ENCODE peak calls at places on chromosomes 16 and 17, in seven cellular contexts. One of them, this sample, is unnamed.

GRCh38 chr17:62800580-62800979 is 7.5 kb downstream of the MARCHF10 start:
- DNase-seq in CD8-positive, alpha-beta T cell: no peak
- DNase-seq in HCT116: no peak
- DNase-seq in AG04450: no peak
- DNase-seq in testis: no peak
- DNase-seq in mesothelial cell of epicardium: no peak
- DNase-seq in heart right ventricle: no peak
- DNase-seq in this sample: no peak

GRCh38 chr17:66416207-66416940 is 114.0 kb downstream of the PRKCA start:
- DNase-seq in CD8-positive, alpha-beta T cell: no peak
- DNase-seq in HCT116: no peak
- DNase-seq in AG04450: no peak
- DNase-seq in testis: no peak
- DNase-seq in mesothelial cell of epicardium: no peak
- DNase-seq in heart right ventricle: no peak
- DNase-seq in this sample: no peak

GRCh38 chr17:58120195-58120822 is 27.9 kb upstream of the OR4D1 start:
- DNase-seq in CD8-positive, alpha-beta T cell: no peak
- DNase-seq in HCT116: peak; percentile 33
- DNase-seq in AG04450: peak; percentile 18
- DNase-seq in testis: peak; percentile 77
- DNase-seq in mesothelial cell of epicardium: peak; percentile 60
- DNase-seq in heart right ventricle: peak; percentile 53
- DNase-seq in this sample: no peak

GRCh38 chr17:38562215-38562569 is 43.6 kb downstream of the SRCIN1 start:
- DNase-seq in CD8-positive, alpha-beta T cell: no peak
- DNase-seq in HCT116: no peak
- DNase-seq in AG04450: no peak
- DNase-seq in testis: no peak
- DNase-seq in mesothelial cell of epicardium: no peak
- DNase-seq in heart right ventricle: no peak
- DNase-seq in this sample: no peak

GRCh38 chr17:80482058-80482318 is 5.6 kb upstream of the NPTX1 start:
- DNase-seq in CD8-positive, alpha-beta T cell: no peak
- DNase-seq in HCT116: no peak
- DNase-seq in AG04450: no peak
- DNase-seq in testis: no peak
- DNase-seq in mesothelial cell of epicardium: no peak
- DNase-seq in heart right ventricle: no peak
- DNase-seq in this sample: no peak

GRCh38 chr16:65572156-65572555 is 450.3 kb upstream of the CDH11 start:
- DNase-seq in CD8-positive, alpha-beta T cell: no peak
- DNase-seq in HCT116: no peak
- DNase-seq in AG04450: no peak
- DNase-seq in testis: no peak
- DNase-seq in mesothelial cell of epicardium: no peak
- DNase-seq in heart right ventricle: no peak
- DNase-seq in this sample: no peak

GRCh38 chr17:39100530-39100929 is 50.9 kb downstream of the PLXDC1 start:
- DNase-seq in CD8-positive, alpha-beta T cell: no peak
- DNase-seq in HCT116: no peak
- DNase-seq in AG04450: no peak
- DNase-seq in testis: no peak
- DNase-seq in mesothelial cell of epicardium: no peak
- DNase-seq in heart right ventricle: no peak
- DNase-seq in this sample: no peak

GRCh38 chr17:21042434-21043295 is at the start of gene USP22:
- DNase-seq in CD8-positive, alpha-beta T cell: no peak
- DNase-seq in HCT116: no peak
- DNase-seq in AG04450: no peak
- DNase-seq in testis: no peak
- DNase-seq in mesothelial cell of epicardium: peak; percentile 96
- DNase-seq in heart right ventricle: no peak
- DNase-seq in this sample: peak; percentile 88

GRCh38 chr17:58335779-58336455 is 7.3 kb upstream of the TSPOAP1 start:
- DNase-seq in CD8-positive, alpha-beta T cell: no peak
- DNase-seq in HCT116: no peak
- DNase-seq in AG04450: no peak
- DNase-seq in testis: no peak
- DNase-seq in mesothelial cell of epicardium: no peak
- DNase-seq in heart right ventricle: no peak
- DNase-seq in this sample: peak; percentile 60

GRCh38 chr17:31310877-31311276 is 3.0 kb downstream of the EVI2B start:
- DNase-seq in CD8-positive, alpha-beta T cell: no peak
- DNase-seq in HCT116: no peak
- DNase-seq in AG04450: no peak
- DNase-seq in testis: no peak
- DNase-seq in mesothelial cell of epicardium: no peak
- DNase-seq in heart right ventricle: no peak
- DNase-seq in this sample: no peak

GRCh38 chr17:30476726-30477082 is 504 bp upstream of the GOSR1 start:
- DNase-seq in CD8-positive, alpha-beta T cell: no peak
- DNase-seq in HCT116: no peak
- DNase-seq in AG04450: no peak
- DNase-seq in testis: peak; percentile 28
- DNase-seq in mesothelial cell of epicardium: no peak
- DNase-seq in heart right ventricle: no peak
- DNase-seq in this sample: no peak

GRCh38 chr17:75821552-75821951 is 22.7 kb downstream of the UNC13D start:
- DNase-seq in CD8-positive, alpha-beta T cell: no peak
- DNase-seq in HCT116: no peak
- DNase-seq in AG04450: no peak
- DNase-seq in testis: no peak
- DNase-seq in mesothelial cell of epicardium: no peak
- DNase-seq in heart right ventricle: no peak
- DNase-seq in this sample: no peak

GRCh38 chr17:17411692-17412091 is 65.1 kb upstream of the MED9 start:
- DNase-seq in CD8-positive, alpha-beta T cell: no peak
- DNase-seq in HCT116: no peak
- DNase-seq in AG04450: no peak
- DNase-seq in testis: no peak
- DNase-seq in mesothelial cell of epicardium: no peak
- DNase-seq in heart right ventricle: no peak
- DNase-seq in this sample: no peak

GRCh38 chr17:32382526-32383223 is 32.7 kb downstream of the ZNF207 start:
- DNase-seq in CD8-positive, alpha-beta T cell: no peak
- DNase-seq in HCT116: no peak
- DNase-seq in AG04450: no peak
- DNase-seq in testis: no peak
- DNase-seq in mesothelial cell of epicardium: no peak
- DNase-seq in heart right ventricle: no peak
- DNase-seq in this sample: no peak

GRCh38 chr16:22274916-22275315 is 22.3 kb upstream of the POLR3E start:
- DNase-seq in CD8-positive, alpha-beta T cell: no peak
- DNase-seq in HCT116: no peak
- DNase-seq in AG04450: no peak
- DNase-seq in testis: no peak
- DNase-seq in mesothelial cell of epicardium: no peak
- DNase-seq in heart right ventricle: no peak
- DNase-seq in this sample: no peak

GRCh38 chr16:2987854-2988253 is 7.6 kb upstream of the PKMYT1 start:
- DNase-seq in CD8-positive, alpha-beta T cell: no peak
- DNase-seq in HCT116: no peak
- DNase-seq in AG04450: no peak
- DNase-seq in testis: no peak
- DNase-seq in mesothelial cell of epicardium: no peak
- DNase-seq in heart right ventricle: no peak
- DNase-seq in this sample: no peak
- TF ChIP-seq CTCF in CD8-positive, alpha-beta T cell: no peak
- TF ChIP-seq CTCF in HCT116: no peak
- TF ChIP-seq CTCF in AG04450: no peak
- TF ChIP-seq CTCF in testis: no peak
- TF ChIP-seq CTCF in mesothelial cell of epicardium: no peak
- TF ChIP-seq CTCF in heart right ventricle: no peak
- TF ChIP-seq CTCF in this sample: no peak

DNA sequence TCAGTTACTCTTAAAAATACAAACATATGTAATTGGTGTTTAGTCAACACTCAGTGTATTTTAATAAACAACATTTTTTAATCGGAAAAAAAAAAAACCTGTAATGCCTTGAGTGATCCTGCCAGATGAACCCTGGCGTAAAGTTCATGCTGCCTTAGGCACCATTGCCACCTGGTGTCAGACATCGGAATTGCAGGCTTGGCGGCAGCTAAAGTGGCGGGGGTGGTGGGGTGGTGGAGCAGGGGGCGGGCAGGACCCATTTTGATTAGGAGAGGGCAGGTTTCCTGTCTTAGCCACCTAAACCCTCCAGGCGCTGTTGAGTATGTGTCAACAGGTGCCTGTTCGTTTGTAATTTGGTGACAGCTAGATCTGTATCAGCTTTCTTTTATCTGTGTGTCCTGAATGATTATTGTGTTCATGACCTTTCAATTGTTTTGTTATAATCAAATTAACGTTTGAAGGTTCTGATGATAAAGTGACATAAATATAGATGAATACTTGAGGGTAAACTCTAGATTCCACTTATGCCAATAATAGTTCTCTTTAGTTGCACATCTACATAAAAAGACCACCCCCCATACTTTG is 588.7 kb downstream of the CDH13 start:
- DNase-seq in CD8-positive, alpha-beta T cell: peak; percentile 6
- DNase-seq in HCT116: peak; percentile 21
- DNase-seq in AG04450: peak; percentile 1
- DNase-seq in testis: peak; percentile 77
- DNase-seq in mesothelial cell of epicardium: no peak
- DNase-seq in heart right ventricle: no peak
- DNase-seq in this sample: peak; percentile 60
- TF ChIP-seq CTCF in CD8-positive, alpha-beta T cell: peak; percentile 46
- TF ChIP-seq CTCF in HCT116: peak; percentile 28
- TF ChIP-seq CTCF in AG04450: peak; percentile 96
- TF ChIP-seq CTCF in testis: peak; percentile 69
- TF ChIP-seq CTCF in mesothelial cell of epicardium: peak; percentile 84
- TF ChIP-seq CTCF in heart right ventricle: peak; percentile 62
- TF ChIP-seq CTCF in this sample: peak; percentile 91

DNA sequence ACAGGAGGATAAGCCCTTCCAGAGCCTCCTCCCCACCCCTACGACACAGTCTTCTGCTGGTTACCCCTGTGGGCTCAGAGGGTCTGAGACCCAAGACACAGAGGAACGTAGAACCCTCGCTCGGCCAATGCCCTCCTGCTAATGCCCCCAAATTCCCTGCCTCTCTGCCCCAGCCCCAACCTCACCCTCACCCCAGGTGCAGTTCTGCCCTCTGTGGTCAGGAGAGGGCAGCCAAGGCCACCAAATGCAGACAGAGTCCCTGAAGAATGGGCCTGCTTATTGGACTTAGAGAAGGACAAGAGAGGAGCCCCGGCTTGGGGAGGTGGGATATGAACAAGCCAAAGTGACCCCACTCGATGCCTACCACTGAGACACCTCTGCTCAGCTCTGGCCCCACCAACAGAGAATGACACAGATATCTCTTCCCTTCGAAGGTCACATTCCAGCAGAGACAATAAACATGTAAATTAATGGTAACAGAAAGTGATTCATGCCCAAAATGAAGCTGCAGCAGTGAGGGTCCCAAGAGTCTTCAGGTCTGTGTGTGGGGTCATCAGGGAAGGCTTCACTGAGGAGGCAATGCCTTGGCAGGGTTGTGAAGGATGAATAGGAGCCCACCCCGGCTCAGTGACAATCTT is 80.9 kb upstream of the CCL1 start:
- DNase-seq in CD8-positive, alpha-beta T cell: no peak
- DNase-seq in HCT116: no peak
- DNase-seq in AG04450: no peak
- DNase-seq in testis: peak; percentile 55
- DNase-seq in mesothelial cell of epicardium: no peak
- DNase-seq in heart right ventricle: peak; percentile 25
- DNase-seq in this sample: no peak
- TF ChIP-seq CTCF in CD8-positive, alpha-beta T cell: no peak
- TF ChIP-seq CTCF in HCT116: peak; percentile 31
- TF ChIP-seq CTCF in AG04450: no peak
- TF ChIP-seq CTCF in testis: no peak
- TF ChIP-seq CTCF in mesothelial cell of epicardium: no peak
- TF ChIP-seq CTCF in heart right ventricle: peak; percentile 63
- TF ChIP-seq CTCF in this sample: no peak

GRCh38 chr16:30652005-30652296 is 1.2 kb downstream of the PRR14 start:
- DNase-seq in CD8-positive, alpha-beta T cell: no peak
- DNase-seq in HCT116: no peak
- DNase-seq in AG04450: no peak
- DNase-seq in testis: no peak
- DNase-seq in mesothelial cell of epicardium: no peak
- DNase-seq in heart right ventricle: no peak
- DNase-seq in this sample: no peak

GRCh38 chr16:30652718-30653117 is 2.0 kb downstream of the PRR14 start:
- DNase-seq in CD8-positive, alpha-beta T cell: no peak
- DNase-seq in HCT116: no peak
- DNase-seq in AG04450: no peak
- DNase-seq in testis: no peak
- DNase-seq in mesothelial cell of epicardium: no peak
- DNase-seq in heart right ventricle: no peak
- DNase-seq in this sample: no peak

GRCh38 chr16:30651124-30652004 is 604 bp downstream of the PRR14 start:
- DNase-seq in CD8-positive, alpha-beta T cell: peak; percentile 51
- DNase-seq in HCT116: no peak
- DNase-seq in AG04450: no peak
- DNase-seq in testis: peak; percentile 60
- DNase-seq in mesothelial cell of epicardium: peak; percentile 55
- DNase-seq in heart right ventricle: peak; percentile 55
- DNase-seq in this sample: peak; percentile 69

GRCh38 chr16:30649725-30650368 is 913 bp upstream of the PRR14 start:
- DNase-seq in CD8-positive, alpha-beta T cell: no peak
- DNase-seq in HCT116: no peak
- DNase-seq in AG04450: no peak
- DNase-seq in testis: peak; percentile 46
- DNase-seq in mesothelial cell of epicardium: no peak
- DNase-seq in heart right ventricle: no peak
- DNase-seq in this sample: peak; percentile 56

GRCh38 chr16:30650369-30651123 is at the start of gene PRR14:
- DNase-seq in CD8-positive, alpha-beta T cell: peak; percentile 97
- DNase-seq in HCT116: peak; percentile 97
- DNase-seq in AG04450: peak; percentile 99
- DNase-seq in testis: peak; percentile 100
- DNase-seq in mesothelial cell of epicardium: peak; percentile 95
- DNase-seq in heart right ventricle: peak; percentile 100
- DNase-seq in this sample: peak; percentile 96
- TF ChIP-seq CTCF in CD8-positive, alpha-beta T cell: no peak
- TF ChIP-seq CTCF in HCT116: no peak
- TF ChIP-seq CTCF in AG04450: peak; percentile 17
- TF ChIP-seq CTCF in testis: peak; percentile 79
- TF ChIP-seq CTCF in mesothelial cell of epicardium: peak; percentile 60
- TF ChIP-seq CTCF in heart right ventricle: peak; percentile 50
- TF ChIP-seq CTCF in this sample: no peak

GRCh38 chr17:78986048-78986648 is 6.4 kb upstream of the LGALS3BP start:
- DNase-seq in CD8-positive, alpha-beta T cell: no peak
- DNase-seq in HCT116: no peak
- DNase-seq in AG04450: no peak
- DNase-seq in testis: peak; percentile 73
- DNase-seq in mesothelial cell of epicardium: no peak
- DNase-seq in heart right ventricle: peak; percentile 53
- DNase-seq in this sample: no peak
- TF ChIP-seq CTCF in CD8-positive, alpha-beta T cell: peak; percentile 32
- TF ChIP-seq CTCF in HCT116: no peak
- TF ChIP-seq CTCF in AG04450: peak; percentile 22
- TF ChIP-seq CTCF in testis: peak; percentile 45
- TF ChIP-seq CTCF in mesothelial cell of epicardium: no peak
- TF ChIP-seq CTCF in heart right ventricle: peak; percentile 65
- TF ChIP-seq CTCF in this sample: no peak

GRCh38 chr16:88194397-88195020 is 188.2 kb upstream of the ZNF469 start:
- DNase-seq in CD8-positive, alpha-beta T cell: no peak
- DNase-seq in HCT116: no peak
- DNase-seq in AG04450: no peak
- DNase-seq in testis: no peak
- DNase-seq in mesothelial cell of epicardium: no peak
- DNase-seq in heart right ventricle: no peak
- DNase-seq in this sample: no peak
- TF ChIP-seq CTCF in CD8-positive, alpha-beta T cell: no peak
- TF ChIP-seq CTCF in HCT116: no peak
- TF ChIP-seq CTCF in AG04450: no peak
- TF ChIP-seq CTCF in testis: no peak
- TF ChIP-seq CTCF in mesothelial cell of epicardium: no peak
- TF ChIP-seq CTCF in heart right ventricle: no peak
- TF ChIP-seq CTCF in this sample: no peak

This sample was measured in natural killer cell.